ENCODE peak calls at places on chromosome X, in eight cellular contexts. O, M, Z, P, X, J, K and V are unnamed samples.
A peak's percentile ranks its signal among the peaks of the same experiment; 100 is the strongest.

GRCh38 chrX:32572644-32573043 is 638.7 kb downstream of the DMD start:
- DNase-seq in O (no peak), M (no peak), Z (no peak), P (no peak), X (no peak), J (no peak), K (no peak), V (no peak)

GRCh38 chrX:39652336-39652735 is 445.4 kb downstream of the BCOR start:
- DNase-seq in O (no peak), M (no peak), Z (peak; percentile 34), P (no peak), X (peak; percentile 42), J (peak; percentile 1), K (no peak), V (no peak)

GRCh38 chrX:150548684-150549083 is 19.7 kb upstream of the MTM1 start:
- DNase-seq in O (no peak), M (no peak), Z (no peak), P (no peak), X (no peak), J (no peak), K (no peak), V (no peak)

GRCh38 chrX:15269618-15270521 is at the start of gene ASB9:
- DNase-seq in O (peak; percentile 71), M (peak; percentile 39), Z (peak; percentile 45), P (no peak), X (peak; percentile 5), J (peak; percentile 64), K (no peak), V (no peak)

GRCh38 chrX:153470411-153471363 is at the start of gene HAUS7:
- DNase-seq in O (peak; percentile 86), M (peak; percentile 88), Z (peak; percentile 95), P (no peak), X (peak; percentile 81), J (peak; percentile 92), K (peak; percentile 95), V (peak; percentile 83)

GRCh38 chrX:72110051-72110926 is 21.4 kb downstream of the RTL5 start:
- DNase-seq in O (no peak), M (no peak), Z (no peak), P (peak; percentile 28), X (no peak), J (no peak), K (no peak), V (no peak)

GRCh38 chrX:134971926-134972325 is 18.9 kb upstream of the SMIM10 start:
- DNase-seq in O (no peak), M (no peak), Z (no peak), P (no peak), X (no peak), J (no peak), K (no peak), V (no peak)

GRCh38 chrX:123215397-123216089 is 31.5 kb downstream of the GRIA3 start:
- DNase-seq in O (no peak), M (no peak), Z (no peak), P (no peak), X (no peak), J (no peak), K (no peak), V (no peak)

GRCh38 chrX:136214551-136214950 is 36.6 kb downstream of the MAP7D3 start:
- DNase-seq in O (no peak), M (no peak), Z (no peak), P (no peak), X (no peak), J (peak; percentile 67), K (no peak), V (no peak)

GRCh38 chrX:109840585-109840984 is 107.5 kb upstream of the ACSL4 start:
- DNase-seq in O (no peak), M (no peak), Z (no peak), P (no peak), X (no peak), J (no peak), K (no peak), V (peak; percentile 53)

GRCh38 chrX:55335296-55335695 is 70.6 kb upstream of the PAGE3 start:
- DNase-seq in O (no peak), M (no peak), Z (no peak), P (no peak), X (no peak), J (no peak), K (no peak), V (no peak)

GRCh38 chrX:526295-527224 is 104.0 kb upstream of the SHOX start:
- DNase-seq in O (no peak), M (no peak), Z (no peak), P (no peak), X (peak; percentile 34), J (no peak), K (no peak), V (no peak)

GRCh38 chrX:13376857-13377441 is 57.1 kb upstream of the ATXN3L start:
- DNase-seq in O (no peak), M (no peak), Z (peak; percentile 8), P (no peak), X (no peak), J (no peak), K (no peak), V (peak; percentile 47)

GRCh38 chrX:30935985-30936384 is 46.9 kb upstream of the TAB3 start:
- DNase-seq in O (peak; percentile 38), M (no peak), Z (peak; percentile 27), P (no peak), X (peak; percentile 30), J (peak; percentile 6), K (no peak), V (peak; percentile 46)

GRCh38 chrX:31546130-31546529 is 474.3 kb upstream of the FTHL17 start:
- DNase-seq in O (no peak), M (no peak), Z (no peak), P (no peak), X (no peak), J (peak; percentile 60), K (no peak), V (no peak)

GRCh38 chrX:119605739-119606507 is at the start of gene NKRF:
- DNase-seq in O (peak; percentile 93), M (peak; percentile 89), Z (peak; percentile 85), P (no peak), X (peak; percentile 90), J (peak; percentile 92), K (peak; percentile 94), V (peak; percentile 87)
- TF ChIP-seq POLR2AphosphoS5 in O (peak; percentile 90), M (peak; percentile 82), Z (peak; percentile 66), P (peak; percentile 93), X (peak; percentile 79), J (peak; percentile 66), K (peak; percentile 97), V (peak; percentile 88)

DNA sequence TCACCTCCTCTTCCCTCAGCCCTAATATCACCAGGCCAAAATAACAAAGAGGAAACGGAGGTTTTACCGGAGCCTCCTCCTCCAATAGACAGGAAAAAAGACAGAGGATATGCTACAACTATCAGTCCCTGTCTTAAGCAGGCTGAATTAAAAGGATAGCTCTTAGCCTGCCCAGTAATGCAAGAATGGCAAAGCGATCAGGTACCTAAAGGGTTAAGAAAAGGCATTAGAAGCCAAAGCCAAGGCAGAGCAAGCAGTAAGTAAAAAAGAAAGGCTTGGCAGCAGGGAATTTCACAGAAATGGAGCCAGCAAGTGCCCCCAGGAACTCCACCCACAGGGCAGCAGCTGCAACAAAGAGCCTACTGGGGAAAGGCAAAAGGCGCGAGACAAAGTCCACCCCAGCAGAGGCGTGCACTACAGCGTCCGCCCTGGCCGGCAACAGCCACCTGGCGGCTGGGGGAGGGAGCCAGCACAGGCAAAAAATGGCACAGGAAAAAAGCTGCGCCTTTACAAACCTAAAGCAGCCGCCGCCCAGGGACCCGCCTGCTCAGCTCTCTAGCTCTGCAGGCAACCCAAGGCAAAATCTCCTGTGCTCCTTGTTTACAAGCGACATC is 220.6 kb upstream of the ZC4H2 start:
- DNase-seq in O (peak; percentile 70), M (peak; percentile 56), Z (no peak), P (no peak), X (peak; percentile 75), J (no peak), K (no peak), V (no peak)
- TF ChIP-seq POLR2AphosphoS5 in O (no peak), M (no peak), Z (no peak), P (no peak), X (no peak), J (no peak), K (no peak), V (no peak)

GRCh38 chrX:48937065-48937907 is 18.5 kb upstream of the PIM2 start:
- DNase-seq in O (peak; percentile 72), M (peak; percentile 52), Z (no peak), P (no peak), X (peak; percentile 56), J (no peak), K (peak; percentile 97), V (no peak)
- TF ChIP-seq POLR2AphosphoS5 in O (peak; percentile 31), M (no peak), Z (no peak), P (no peak), X (no peak), J (no peak), K (peak; percentile 91), V (no peak)

GRCh38 chrX:48957477-48957826 is at the start of gene OTUD5:
- DNase-seq in O (no peak), M (peak; percentile 76), Z (peak; percentile 94), P (no peak), X (peak; percentile 70), J (no peak), K (peak; percentile 93), V (no peak)
- TF ChIP-seq POLR2AphosphoS5 in O (peak; percentile 3), M (no peak), Z (peak; percentile 40), P (no peak), X (peak; percentile 12), J (peak; percentile 31), K (no peak), V (no peak)

GRCh38 chrX:9316096-9316495 is 148.8 kb upstream of the TBL1X start:
- DNase-seq in O (no peak), M (no peak), Z (no peak), P (no peak), X (no peak), J (no peak), K (no peak), V (no peak)
- TF ChIP-seq POLR2AphosphoS5 in O (no peak), M (no peak), Z (no peak), P (no peak), X (no peak), J (no peak), K (no peak), V (no peak)

GRCh38 chrX:69024931-69025330 is 140.3 kb downstream of the PJA1 start:
- DNase-seq in O (peak; percentile 78), M (no peak), Z (peak; percentile 41), P (peak; percentile 77), X (peak; percentile 5), J (no peak), K (peak; percentile 79), V (peak; percentile 56)
- TF ChIP-seq POLR2AphosphoS5 in O (no peak), M (no peak), Z (peak; percentile 37), P (no peak), X (no peak), J (no peak), K (peak; percentile 52), V (no peak)